ENCODE peak calls at places on chromosome 1, in five cellular contexts. One of them, this sample, is unnamed.

GRCh38 chr1:159076753-159077656 is at the start of gene AIM2:
- DNase-seq in breast epithelium: no peak
- DNase-seq in hepatic stellate cell: no peak
- DNase-seq in sciatic nerve: peak; percentile 62
- DNase-seq in GM19239: peak; percentile 48
- DNase-seq in this sample: peak; percentile 62

GRCh38 chr1:230109871-230110667 is 43.0 kb downstream of the GALNT2 start:
- DNase-seq in breast epithelium: no peak
- DNase-seq in hepatic stellate cell: peak; percentile 73
- DNase-seq in sciatic nerve: no peak
- DNase-seq in GM19239: peak; percentile 69
- DNase-seq in this sample: no peak

GRCh38 chr1:103170608-103171007 is 62.3 kb upstream of the COL11A1 start:
- DNase-seq in breast epithelium: no peak
- DNase-seq in hepatic stellate cell: no peak
- DNase-seq in sciatic nerve: no peak
- DNase-seq in GM19239: no peak
- DNase-seq in this sample: no peak

GRCh38 chr1:220956861-220957605 is 77.8 kb downstream of the HLX start:
- DNase-seq in breast epithelium: no peak
- DNase-seq in hepatic stellate cell: peak; percentile 26
- DNase-seq in sciatic nerve: no peak
- DNase-seq in GM19239: no peak
- DNase-seq in this sample: peak; percentile 4

GRCh38 chr1:202625416-202626360 is 84.6 kb downstream of the SYT2 start:
- DNase-seq in breast epithelium: peak; percentile 36
- DNase-seq in hepatic stellate cell: peak; percentile 87
- DNase-seq in sciatic nerve: peak; percentile 82
- DNase-seq in GM19239: peak; percentile 57
- DNase-seq in this sample: no peak

GRCh38 chr1:173532237-173532636 is 55.1 kb downstream of the PRDX6 start:
- DNase-seq in breast epithelium: no peak
- DNase-seq in hepatic stellate cell: no peak
- DNase-seq in sciatic nerve: no peak
- DNase-seq in GM19239: no peak
- DNase-seq in this sample: no peak

GRCh38 chr1:206809504-206810084 is 37.3 kb upstream of the IL10 start:
- DNase-seq in breast epithelium: no peak
- DNase-seq in hepatic stellate cell: no peak
- DNase-seq in sciatic nerve: no peak
- DNase-seq in GM19239: no peak
- DNase-seq in this sample: no peak

GRCh38 chr1:235417101-235417697 is 50.0 kb downstream of the TBCE start:
- DNase-seq in breast epithelium: peak; percentile 40
- DNase-seq in hepatic stellate cell: peak; percentile 80
- DNase-seq in sciatic nerve: peak; percentile 74
- DNase-seq in GM19239: peak; percentile 52
- DNase-seq in this sample: peak; percentile 25

GRCh38 chr1:68313736-68314594 is 81.6 kb upstream of the WLS start:
- DNase-seq in breast epithelium: no peak
- DNase-seq in hepatic stellate cell: no peak
- DNase-seq in sciatic nerve: no peak
- DNase-seq in GM19239: no peak
- DNase-seq in this sample: no peak

GRCh38 chr1:102942324-102942723 is 166.0 kb downstream of the COL11A1 start:
- DNase-seq in breast epithelium: no peak
- DNase-seq in hepatic stellate cell: no peak
- DNase-seq in sciatic nerve: no peak
- DNase-seq in GM19239: no peak
- DNase-seq in this sample: no peak

GRCh38 chr1:155174334-155175280 is 958 bp downstream of the TRIM46 start:
- DNase-seq in breast epithelium: peak; percentile 19
- DNase-seq in hepatic stellate cell: no peak
- DNase-seq in sciatic nerve: peak; percentile 74
- DNase-seq in GM19239: no peak
- DNase-seq in this sample: no peak

GRCh38 chr1:22428672-22429071 is 23.0 kb upstream of the ZBTB40 start:
- DNase-seq in breast epithelium: no peak
- DNase-seq in hepatic stellate cell: peak; percentile 39
- DNase-seq in sciatic nerve: no peak
- DNase-seq in GM19239: peak; percentile 27
- DNase-seq in this sample: no peak

GRCh38 chr1:20322081-20322824 is 31.6 kb downstream of the VWA5B1 start:
- DNase-seq in breast epithelium: no peak
- DNase-seq in hepatic stellate cell: no peak
- DNase-seq in sciatic nerve: no peak
- DNase-seq in GM19239: peak; percentile 78
- DNase-seq in this sample: no peak

GRCh38 chr1:236209185-236209584 is 66.8 kb downstream of the GPR137B start:
- DNase-seq in breast epithelium: no peak
- DNase-seq in hepatic stellate cell: no peak
- DNase-seq in sciatic nerve: no peak
- DNase-seq in GM19239: no peak
- DNase-seq in this sample: no peak

GRCh38 chr1:226610671-226611070 is 62.1 kb downstream of the STUM start:
- DNase-seq in breast epithelium: no peak
- DNase-seq in hepatic stellate cell: no peak
- DNase-seq in sciatic nerve: peak; percentile 19
- DNase-seq in GM19239: no peak
- DNase-seq in this sample: no peak

GRCh38 chr1:93537404-93537803 is 89.5 kb downstream of the FNBP1L start:
- DNase-seq in breast epithelium: no peak
- DNase-seq in hepatic stellate cell: no peak
- DNase-seq in sciatic nerve: no peak
- DNase-seq in GM19239: no peak
- DNase-seq in this sample: no peak

GRCh38 chr1:5810553-5811270 is 181.5 kb downstream of the NPHP4 start:
- DNase-seq in breast epithelium: no peak
- DNase-seq in hepatic stellate cell: no peak
- DNase-seq in sciatic nerve: no peak
- DNase-seq in GM19239: no peak
- DNase-seq in this sample: no peak

GRCh38 chr1:87902830-87903614 is 574.3 kb downstream of the LMO4 start:
- DNase-seq in breast epithelium: no peak
- DNase-seq in hepatic stellate cell: peak; percentile 11
- DNase-seq in sciatic nerve: no peak
- DNase-seq in GM19239: no peak
- DNase-seq in this sample: no peak

GRCh38 chr1:19815801-19816736 is 986 bp upstream of the RNF186 start:
- DNase-seq in breast epithelium: no peak
- DNase-seq in hepatic stellate cell: no peak
- DNase-seq in sciatic nerve: no peak
- DNase-seq in GM19239: no peak
- DNase-seq in this sample: no peak

GRCh38 chr1:22267413-22268257 is 124.7 kb upstream of the WNT4 start:
- DNase-seq in breast epithelium: no peak
- DNase-seq in hepatic stellate cell: no peak
- DNase-seq in sciatic nerve: no peak
- DNase-seq in GM19239: no peak
- DNase-seq in this sample: no peak

GRCh38 chr1:150549496-150550221 is 451 bp downstream of the ADAMTSL4 start:
- DNase-seq in breast epithelium: no peak
- DNase-seq in hepatic stellate cell: no peak
- DNase-seq in sciatic nerve: peak; percentile 78
- DNase-seq in GM19239: no peak
- DNase-seq in this sample: no peak